ENCODE peak calls at places on chromosomes 1 and 21, in ten cellular contexts. N, L, I, F, R, A, C, Z, J and D are unnamed samples.

GRCh38 chr1:244849189-244849866 is 13.9 kb downstream of the COX20 start:
- DNase-seq in N (no peak), L (no peak), I (no peak), F (no peak), R (no peak), A (no peak), C (no peak), Z (no peak), J (no peak), D (no peak)

GRCh38 chr1:54987830-54988705 is 7.6 kb downstream of the TMEM61 start:
- DNase-seq in N (no peak), L (no peak), I (no peak), F (peak), R (no peak), A (peak), C (no peak), Z (no peak), J (no peak), D (no peak)

GRCh38 chr1:6111571-6111970 is 65.9 kb downstream of the KCNAB2 start:
- DNase-seq in N (no peak), L (no peak), I (no peak), F (no peak), R (no peak), A (no peak), C (no peak), Z (no peak), J (no peak), D (no peak)

GRCh38 chr1:191016765-191017164 is 539.1 kb upstream of the BRINP3 start:
- DNase-seq in N (no peak), L (no peak), I (no peak), F (no peak), R (no peak), A (no peak), C (no peak), Z (no peak), J (no peak), D (no peak)

GRCh38 chr1:17239420-17239819 is 9.5 kb upstream of the PADI3 start:
- DNase-seq in N (peak), L (peak), I (peak), F (peak), R (peak), A (peak), C (no peak), Z (peak), J (peak), D (no peak)

GRCh38 chr1:59768752-59769411 is 45.9 kb upstream of the HOOK1 start:
- DNase-seq in N (no peak), L (no peak), I (no peak), F (peak), R (no peak), A (no peak), C (no peak), Z (no peak), J (no peak), D (no peak)

GRCh38 chr1:90724926-90725325 is 7.8 kb upstream of the BARHL2 start:
- DNase-seq in N (no peak), L (no peak), I (no peak), F (no peak), R (no peak), A (no peak), C (no peak), Z (no peak), J (no peak), D (no peak)

GRCh38 chr21:26028183-26028582 is 142.4 kb downstream of the APP start:
- DNase-seq in N (no peak), L (no peak), I (no peak), F (no peak), R (peak), A (no peak), C (no peak), Z (no peak), J (no peak), D (no peak)

GRCh38 chr1:183493540-183494245 is 21.4 kb downstream of the SMG7 start:
- DNase-seq in N (no peak), L (no peak), I (no peak), F (peak), R (no peak), A (peak), C (no peak), Z (no peak), J (no peak), D (no peak)

GRCh38 chr1:155463865-155464264 is 98.7 kb downstream of the ASH1L start:
- DNase-seq in N (no peak), L (no peak), I (no peak), F (peak), R (no peak), A (peak), C (no peak), Z (peak), J (peak), D (no peak)

GRCh38 chr1:36251794-36252481 is 27.7 kb downstream of the THRAP3 start:
- DNase-seq in N (no peak), L (no peak), I (no peak), F (no peak), R (no peak), A (no peak), C (no peak), Z (no peak), J (no peak), D (no peak)

GRCh38 chr1:78091215-78091813 is 45.5 kb downstream of the GIPC2 start:
- DNase-seq in N (no peak), L (no peak), I (no peak), F (no peak), R (no peak), A (no peak), C (no peak), Z (no peak), J (no peak), D (no peak)

GRCh38 chr21:35229290-35229689 is 180.2 kb upstream of the RUNX1 start:
- DNase-seq in N (no peak), L (no peak), I (no peak), F (no peak), R (no peak), A (no peak), C (no peak), Z (no peak), J (no peak), D (no peak)